ENCODE peak calls at places on chromosomes 2 and 18, in five cellular contexts. J is H1, C is IMR-90, D is HepG2, V is K562. S is an unnamed sample.

GRCh38 chr2:222318026-222318711 is 19.4 kb upstream of the PAX3 start:
- DNase-seq in J (no peak), D (peak; percentile 53), C (peak; percentile 52), V (peak; percentile 17), S (peak; percentile 57)

GRCh38 chr2:173555833-173556232 is 201.2 kb downstream of the CDCA7 start:
- DNase-seq in C (no peak), D (no peak), J (no peak), V (no peak), S (no peak)

GRCh38 chr2:28102455-28102874 is 211.9 kb downstream of the BABAM2 start:
- DNase-seq in J (no peak), C (peak; percentile 86), D (no peak), V (peak; percentile 19), S (no peak)

GRCh38 chr2:122098301-122098700 is 342.9 kb downstream of the TSN start:
- DNase-seq in C (no peak), D (no peak), J (no peak), V (no peak), S (no peak)

GRCh38 chr2:20193185-20193584 is 31.7 kb downstream of the SDC1 start:
- DNase-seq in V (no peak), D (no peak), C (no peak), J (no peak), S (no peak)

GRCh38 chr18:57329856-57330255 is 22.5 kb upstream of the ST8SIA3 start:
- DNase-seq in D (no peak), V (no peak), J (no peak), C (no peak), S (no peak)

GRCh38 chr18:63089041-63089440 is 230.5 kb downstream of the BCL2 start:
- DNase-seq in D (no peak), J (no peak), V (no peak), C (no peak), S (no peak)

GRCh38 chr2:64591188-64591587 is 62.5 kb downstream of the SERTAD2 start:
- DNase-seq in C (no peak), V (no peak), D (no peak), J (no peak), S (no peak)

GRCh38 chr2:237540223-237540775 is 26.1 kb upstream of the PRLH start:
- DNase-seq in J (no peak), V (no peak), C (no peak), D (no peak), S (no peak)

GRCh38 chr2:43262239-43262638 is 35.8 kb upstream of the ZFP36L2 start:
- DNase-seq in V (no peak), D (no peak), J (no peak), C (peak; percentile 29), S (no peak)

GRCh38 chr18:47184419-47185050 is 8.4 kb upstream of the IER3IP1 start:
- DNase-seq in C (peak; percentile 51), J (no peak), V (peak; percentile 66), D (peak; percentile 52), S (peak; percentile 61)

GRCh38 chr2:166126014-166126639 is 1.7 kb downstream of the SCN1A start:
- DNase-seq in D (no peak), C (no peak), J (no peak), V (no peak), S (no peak)

GRCh38 chr2:45330617-45331016 is 280.4 kb downstream of the SRBD1 start:
- DNase-seq in V (no peak), J (no peak), C (peak; percentile 37), D (peak; percentile 54), S (peak; percentile 31)

GRCh38 chr2:60324536-60324935 is 228.9 kb downstream of the BCL11A start:
- DNase-seq in J (no peak), D (no peak), C (no peak), V (no peak), S (no peak)

GRCh38 chr18:78927156-78927555 is 52.5 kb upstream of the SALL3 start:
- DNase-seq in V (no peak), C (no peak), D (no peak), J (no peak), S (no peak)

GRCh38 chr2:116416988-116417387 is 1397.5 kb upstream of the DDX18 start:
- DNase-seq in J (no peak), D (no peak), C (no peak), V (no peak), S (no peak)
- TF ChIP-seq CEBPB in J (no peak), D (no peak), C (no peak), V (no peak), S (no peak)

GRCh38 chr2:209146682-209147320 is 277.0 kb upstream of the MAP2 start:
- DNase-seq in C (no peak), J (no peak), D (no peak), V (no peak), S (no peak)
- TF ChIP-seq MAFK in C (no peak), J (no peak), D (no peak), V (no peak), S (no peak)

DNA sequence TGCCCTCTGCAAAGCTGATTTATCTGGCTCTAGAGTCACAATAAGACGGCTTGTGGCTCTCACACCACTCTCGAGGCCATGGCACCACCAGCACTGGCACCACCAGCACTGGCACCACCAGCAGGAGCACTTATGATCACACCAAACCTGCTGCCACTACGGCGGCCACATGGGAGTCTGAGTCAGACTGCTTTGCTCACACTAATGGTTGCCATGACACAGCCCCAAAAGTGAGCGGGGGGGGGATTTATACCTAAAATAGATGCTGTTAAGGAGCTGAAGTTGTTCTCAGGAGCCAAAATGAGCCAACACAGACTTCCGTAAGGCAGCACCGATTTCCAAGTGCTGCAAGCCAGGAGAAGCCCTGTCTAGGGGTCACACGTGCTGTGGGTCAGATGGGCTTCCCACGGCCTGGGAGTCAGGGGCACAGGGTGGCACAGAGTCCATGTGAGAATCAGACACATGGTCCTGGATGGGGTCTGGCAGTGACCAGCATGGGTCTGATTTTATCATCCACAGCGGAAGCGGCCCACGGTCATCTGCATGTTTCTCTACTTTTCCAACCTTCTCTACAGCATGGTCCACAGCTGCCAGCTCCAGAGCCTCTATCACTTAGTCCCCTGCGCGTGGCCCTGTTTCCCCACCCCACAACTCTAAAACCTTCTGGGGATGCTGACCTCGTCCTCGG is 16.7 kb downstream of the DNMT3A start:
- DNase-seq in J (no peak), D (no peak), C (peak; percentile 73), V (no peak), S (no peak)
- TF ChIP-seq CEBPB in J (no peak), D (no peak), C (no peak), V (no peak), S (no peak)

GRCh38 chr2:127569274-127570065 is 34.0 kb downstream of the MYO7B start:
- DNase-seq in D (no peak), V (no peak), J (no peak), C (peak; percentile 76), S (no peak)
- TF ChIP-seq MAFK in D (no peak), V (no peak), J (no peak), C (no peak), S (no peak)

S was measured in A549.